ENCODE peak calls at places on chromosome 1, in nine cellular contexts. W is NCI-H1105; C is AG04450; K is effector memory CD4-positive, alpha-beta T cell; O is Kasumi-1; X is transverse colon; A is stimulated activated CD4-positive, alpha-beta T cell treated with anti-CD3 and anti-CD28 coated beads, Interleukin-2, amount 100 ng/mL, for 48 hours; Z is right cardiac atrium; T is activated CD8-positive, alpha-beta memory T cell treated with anti-CD3 and anti-CD28 coated beads, Interleukin-2, amount 50 U/mL, for 48 hours. P is an unnamed sample.

GRCh38 chr1:23555949-23556640 is 3.2 kb downstream of the ID3 start:
- DNase-seq in W (peak; percentile 65), C (no peak), K (no peak), O (no peak), X (peak; percentile 54), A (no peak), Z (no peak), T (no peak), P (no peak)

GRCh38 chr1:188499690-188500089 is 1670.9 kb downstream of the PLA2G4A start:
- DNase-seq in W (no peak), C (no peak), K (no peak), O (peak; percentile 28), X (no peak), A (no peak), Z (no peak), T (no peak), P (no peak)

GRCh38 chr1:117633423-117633822 is 27.6 kb downstream of the TENT5C start:
- DNase-seq in W (no peak), C (no peak), K (no peak), O (no peak), X (no peak), A (no peak), Z (no peak), T (peak; percentile 35), P (no peak)

GRCh38 chr1:103129255-103129654 is 20.9 kb upstream of the COL11A1 start:
- DNase-seq in W (no peak), C (no peak), K (no peak), O (no peak), X (no peak), A (no peak), Z (no peak), T (no peak), P (no peak)

GRCh38 chr1:1399870-1400575 is 888 bp upstream of the CCNL2 start:
- DNase-seq in W (no peak), C (no peak), K (no peak), O (no peak), X (no peak), A (no peak), Z (no peak), T (no peak), P (no peak)

GRCh38 chr1:110538921-110539320 is 19.9 kb upstream of the KCNA10 start:
- DNase-seq in W (no peak), C (no peak), K (no peak), O (no peak), X (no peak), A (no peak), Z (no peak), T (no peak), P (no peak)

GRCh38 chr1:958823-959729 is at the start of gene NOC2L:
- DNase-seq in W (peak; percentile 83), C (peak; percentile 37), K (peak; percentile 95), O (peak; percentile 76), X (peak; percentile 96), A (peak; percentile 99), Z (peak; percentile 93), T (peak; percentile 100), P (peak; percentile 88)

GRCh38 chr1:212879947-212880690 is 22.0 kb downstream of the FLVCR1 start:
- DNase-seq in W (no peak), C (no peak), K (no peak), O (no peak), X (no peak), A (no peak), Z (no peak), T (no peak), P (no peak)

GRCh38 chr1:228036701-228037231 is 30.0 kb downstream of the WNT3A start:
- DNase-seq in W (no peak), C (no peak), K (no peak), O (no peak), X (no peak), A (no peak), Z (no peak), T (peak; percentile 47), P (no peak)

GRCh38 chr1:205168291-205168690 is 43.2 kb downstream of the DSTYK start:
- DNase-seq in W (no peak), C (no peak), K (no peak), O (no peak), X (no peak), A (no peak), Z (no peak), T (no peak), P (no peak)

P was measured in stimulated activated naive B cell treated with anti-CD40 and anti-IgM and Interleukin-4, amounts not matched to agents 10 μg/mL and 1 μg/mL and 100 μg/mL, for 72 hours.